ENCODE peak calls at places on chromosomes 3 and 15, in ten cellular contexts. Y is nucleus accumbens; C is retina; P is astrocyte of the hippocampus; N is iPS-NIHi11; D is AG08395; V is stimulated activated naive CD8-positive, alpha-beta T cell treated with anti-CD3 and anti-CD28 coated beads, Interleukin-15, Interleukin-2, amounts not matched to agents 100 U/mL and 50 U/mL, for 24 hours; U is ureter; W is ecto neural progenitor cell; B is memory B cell. F is an unnamed sample.

GRCh38 chr3:131564812-131565211 is 62.0 kb upstream of the MRPL3 start:
- DNase-seq in Y (no peak), C (no peak), P (no peak), N (no peak), D (no peak), V (no peak), U (no peak), W (no peak), B (no peak), F (no peak)

GRCh38 chr3:21326704-21327103 is 424.3 kb downstream of the ZNF385D start:
- DNase-seq in Y (no peak), C (peak), P (peak), N (no peak), D (peak), V (no peak), U (no peak), W (no peak), B (no peak), F (no peak)

GRCh38 chr3:138467905-138468304 is 33.5 kb downstream of the ESYT3 start:
- DNase-seq in Y (no peak), C (no peak), P (no peak), N (no peak), D (no peak), V (no peak), U (peak), W (no peak), B (no peak), F (no peak)

GRCh38 chr3:144879701-144880100 is 908.1 kb downstream of the DIPK2A start:
- DNase-seq in Y (no peak), C (no peak), P (no peak), N (no peak), D (no peak), V (no peak), U (no peak), W (no peak), B (no peak), F (no peak)

GRCh38 chr15:25982736-25983135 is 119.6 kb upstream of the ATP10A start:
- DNase-seq in Y (no peak), C (no peak), P (no peak), N (no peak), D (no peak), V (no peak), U (no peak), W (no peak), B (no peak), F (no peak)

GRCh38 chr3:111733856-111734255 is 125.2 kb upstream of the PHLDB2 start:
- DNase-seq in Y (no peak), C (no peak), P (no peak), N (no peak), D (no peak), V (no peak), U (no peak), W (no peak), B (no peak), F (no peak)

GRCh38 chr3:188975612-188976314 is 196.0 kb upstream of the TPRG1 start:
- DNase-seq in Y (no peak), C (peak), P (no peak), N (no peak), D (no peak), V (no peak), U (no peak), W (no peak), B (no peak), F (no peak)

GRCh38 chr15:70308011-70308761 is 210.5 kb upstream of the TLE3 start:
- DNase-seq in Y (no peak), C (no peak), P (no peak), N (no peak), D (no peak), V (peak), U (peak), W (peak), B (peak), F (peak)

GRCh38 chr15:31470756-31471155 is 144.1 kb downstream of the KLF13 start:
- DNase-seq in Y (no peak), C (no peak), P (no peak), N (no peak), D (no peak), V (no peak), U (no peak), W (no peak), B (no peak), F (no peak)

GRCh38 chr3:188531210-188531609 is 377.3 kb downstream of the LPP start:
- DNase-seq in Y (no peak), C (no peak), P (peak), N (no peak), D (peak), V (no peak), U (no peak), W (no peak), B (no peak), F (no peak)

GRCh38 chr3:6099458-6100137 is 761.3 kb upstream of the GRM7 start:
- DNase-seq in Y (no peak), C (no peak), P (no peak), N (no peak), D (no peak), V (no peak), U (no peak), W (no peak), B (no peak), F (no peak)

GRCh38 chr3:38711321-38711720 is 61.8 kb upstream of the SCN5A start:
- DNase-seq in Y (no peak), C (no peak), P (no peak), N (no peak), D (no peak), V (no peak), U (no peak), W (no peak), B (no peak), F (no peak)

GRCh38 chr15:101118116-101118515 is 133.7 kb downstream of the CHSY1 start:
- DNase-seq in Y (no peak), C (no peak), P (no peak), N (no peak), D (no peak), V (no peak), U (no peak), W (no peak), B (no peak), F (no peak)

GRCh38 chr3:177609613-177610012 is 412.3 kb upstream of the TBL1XR1 start:
- DNase-seq in Y (no peak), C (no peak), P (no peak), N (no peak), D (no peak), V (no peak), U (no peak), W (no peak), B (no peak), F (no peak)

GRCh38 chr3:169634618-169635236 is 28.8 kb downstream of the MECOM start:
- DNase-seq in Y (no peak), C (no peak), P (no peak), N (no peak), D (no peak), V (no peak), U (peak), W (no peak), B (no peak), F (no peak)

GRCh38 chr3:112351036-112351435 is 18.1 kb downstream of the CD200 start:
- DNase-seq in Y (no peak), C (no peak), P (no peak), N (no peak), D (no peak), V (no peak), U (no peak), W (no peak), B (no peak), F (no peak)

GRCh38 chr3:64163019-64163754 is 62.1 kb downstream of the PRICKLE2 start:
- DNase-seq in Y (no peak), C (no peak), P (no peak), N (no peak), D (no peak), V (no peak), U (no peak), W (no peak), B (no peak), F (no peak)

GRCh38 chr3:126262227-126262626 is 81.8 kb upstream of the ALDH1L1 start:
- DNase-seq in Y (no peak), C (no peak), P (no peak), N (no peak), D (no peak), V (no peak), U (no peak), W (no peak), B (no peak), F (no peak)

GRCh38 chr15:94844533-94845390 is 613.4 kb downstream of the MCTP2 start:
- DNase-seq in Y (peak), C (peak), P (peak), N (peak), D (peak), V (peak), U (peak), W (peak), B (no peak), F (peak)

GRCh38 chr3:189714991-189715961 is 84.1 kb downstream of the TP63 start:
- DNase-seq in Y (no peak), C (no peak), P (peak), N (no peak), D (peak), V (no peak), U (no peak), W (no peak), B (no peak), F (no peak)

GRCh38 chr15:77764095-77764494 is 131.4 kb upstream of the LINGO1 start:
- DNase-seq in Y (no peak), C (no peak), P (no peak), N (no peak), D (no peak), V (no peak), U (no peak), W (no peak), B (no peak), F (no peak)

GRCh38 chr15:95097366-95097765 is 866.0 kb downstream of the MCTP2 start:
- DNase-seq in Y (no peak), C (no peak), P (no peak), N (no peak), D (no peak), V (no peak), U (no peak), W (no peak), B (no peak), F (no peak)

GRCh38 chr15:79004336-79004735 is 59.5 kb upstream of the CTSH start:
- DNase-seq in Y (no peak), C (no peak), P (peak), N (peak), D (peak), V (peak), U (no peak), W (no peak), B (peak), F (peak)

GRCh38 chr3:48727511-48727910 is 10.5 kb upstream of the IP6K2 start:
- DNase-seq in Y (no peak), C (no peak), P (no peak), N (no peak), D (no peak), V (no peak), U (no peak), W (no peak), B (no peak), F (no peak)

GRCh38 chr3:132268956-132269355 is 48.3 kb upstream of the ACP3 start:
- DNase-seq in Y (no peak), C (no peak), P (peak), N (no peak), D (peak), V (no peak), U (no peak), W (no peak), B (no peak), F (no peak)

GRCh38 chr3:144754076-144754783 is 782.6 kb downstream of the DIPK2A start:
- DNase-seq in Y (no peak), C (no peak), P (no peak), N (no peak), D (no peak), V (no peak), U (no peak), W (no peak), B (no peak), F (no peak)

GRCh38 chr3:126051741-126052140 is 32.2 kb downstream of the SLC41A3 start:
- DNase-seq in Y (no peak), C (peak), P (no peak), N (no peak), D (no peak), V (no peak), U (peak), W (no peak), B (no peak), F (no peak)

GRCh38 chr3:14847613-14848541 is 29.1 kb downstream of the FGD5 start:
- DNase-seq in Y (no peak), C (no peak), P (no peak), N (peak), D (no peak), V (peak), U (peak), W (no peak), B (no peak), F (no peak)

GRCh38 chr3:148903022-148903442 is 37.9 kb downstream of the CPA3 start:
- DNase-seq in Y (no peak), C (no peak), P (peak), N (no peak), D (peak), V (no peak), U (no peak), W (no peak), B (no peak), F (no peak)